ENCODE peak calls at places on chromosomes 7 and 10, in six cellular contexts. B is neuronal stem cell, X is H9, H is IMR-90, S is H1, J is mesenchymal stem cell. O is an unnamed sample.

GRCh38 chr10:47063858-47064257 is 152.6 kb downstream of the PTPN20 start:
- DNase-seq in X (no peak), H (no peak), J (no peak), B (no peak), S (no peak), O (no peak)

GRCh38 chr7:142886866-142887265 is 1.3 kb upstream of the TRPV6 start:
- DNase-seq in S (no peak), J (no peak), H (no peak), X (peak; percentile 8), B (no peak), O (no peak)

GRCh38 chr10:114691442-114691941 is 33.4 kb upstream of the ABLIM1 start:
- DNase-seq in S (no peak), H (peak; percentile 80), X (no peak), J (peak; percentile 77), B (no peak), O (no peak)

GRCh38 chr10:76133597-76134255 is 702.3 kb downstream of the LRMDA start:
- DNase-seq in X (no peak), S (no peak), B (no peak), H (no peak), J (no peak), O (no peak)

GRCh38 chr7:107998150-107998549 is 4.8 kb downstream of the LAMB1 start:
- DNase-seq in J (no peak), X (no peak), S (no peak), H (no peak), B (no peak), O (no peak)

GRCh38 chr10:69508738-69509340 is 57.6 kb downstream of the TSPAN15 start:
- DNase-seq in H (no peak), J (no peak), S (no peak), X (no peak), B (no peak), O (no peak)

GRCh38 chr10:122140941-122141623 is 130.0 kb upstream of the BTBD16 start:
- DNase-seq in J (peak; percentile 96), S (no peak), B (no peak), H (peak; percentile 94), X (no peak), O (peak; percentile 10)

GRCh38 chr10:108421256-108421655 is 1256.8 kb upstream of the SORCS1 start:
- DNase-seq in H (no peak), S (no peak), J (no peak), X (no peak), B (no peak), O (no peak)

GRCh38 chr7:128941946-128942526 is 4.3 kb downstream of the IRF5 start:
- DNase-seq in H (no peak), X (no peak), B (no peak), S (no peak), J (no peak), O (no peak)

GRCh38 chr7:122455108-122455507 is 150.6 kb upstream of the FEZF1 start:
- DNase-seq in B (no peak), S (no peak), X (no peak), J (no peak), H (no peak), O (no peak)

GRCh38 chr10:43667317-43667731 is 18.6 kb upstream of the ZNF32 start:
- DNase-seq in H (peak; percentile 13), X (peak; percentile 73), J (peak; percentile 37), B (no peak), S (no peak), O (no peak)

GRCh38 chr10:118610577-118610976 is 15.1 kb upstream of the PRLHR start:
- DNase-seq in X (no peak), J (no peak), B (no peak), S (no peak), H (no peak), O (no peak)

GRCh38 chr10:119131512-119132240 is 27.8 kb downstream of the DENND10 start:
- DNase-seq in J (peak; percentile 72), B (no peak), H (peak; percentile 54), S (no peak), X (no peak), O (no peak)

GRCh38 chr10:125082881-125083575 is 77.3 kb downstream of the CTBP2 start:
- DNase-seq in H (no peak), J (peak; percentile 31), S (no peak), B (no peak), X (no peak), O (no peak)

GRCh38 chr7:151721694-151722093 is 155.2 kb downstream of the PRKAG2 start:
- DNase-seq in S (no peak), J (no peak), H (no peak), X (no peak), B (no peak), O (peak; percentile 98)

GRCh38 chr10:109957092-109957797 is 33.9 kb upstream of the XPNPEP1 start:
- DNase-seq in B (no peak), X (no peak), S (no peak), J (no peak), H (no peak), O (no peak)

GRCh38 chr7:27586825-27587224 is 75.9 kb downstream of the HIBADH start:
- DNase-seq in S (no peak), X (peak; percentile 33), J (no peak), B (no peak), H (no peak), O (no peak)

GRCh38 chr7:324011-324410 is 34.0 kb downstream of the FOXL3 start:
- DNase-seq in J (no peak), H (no peak), B (no peak), S (no peak), X (no peak), O (no peak)

GRCh38 chr7:150520145-150520544 is 5.5 kb downstream of the GIMAP7 start:
- DNase-seq in J (no peak), S (no peak), B (no peak), X (no peak), H (no peak), O (no peak)

DNA sequence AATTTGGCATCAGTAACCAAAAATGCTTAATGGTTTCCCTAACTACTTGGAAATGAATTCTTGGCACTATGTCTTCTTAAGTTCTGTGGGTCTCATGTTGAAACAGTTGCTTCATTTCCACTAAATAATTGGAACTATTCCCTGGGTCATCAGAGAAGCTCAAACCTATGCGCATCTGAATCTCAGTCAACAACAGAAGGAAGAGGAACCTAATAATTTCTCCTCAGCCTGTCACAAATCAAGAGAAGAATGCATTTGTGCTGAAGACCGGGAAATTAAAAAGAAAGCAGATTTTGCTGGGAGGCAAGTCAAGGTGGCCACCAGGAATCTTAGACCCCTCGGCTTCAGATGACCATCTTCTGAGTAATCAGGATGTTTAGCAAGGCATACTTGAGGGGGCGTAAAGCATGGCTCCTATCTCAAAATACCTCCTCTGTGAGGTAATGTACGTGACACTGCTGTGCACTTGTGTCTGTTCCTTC is 41.4 kb downstream of the TOMM7 start:
- DNase-seq in H (peak; percentile 97), X (no peak), B (no peak), S (no peak), J (peak; percentile 51), O (peak; percentile 56)
- H2AFZ ChIP-seq in H (peak overlapping the region; percentile 69), X (no peak overlapping the region), B (no peak overlapping the region), S (no peak overlapping the region), J (no peak overlapping the region), O (no peak overlapping the region)

DNA sequence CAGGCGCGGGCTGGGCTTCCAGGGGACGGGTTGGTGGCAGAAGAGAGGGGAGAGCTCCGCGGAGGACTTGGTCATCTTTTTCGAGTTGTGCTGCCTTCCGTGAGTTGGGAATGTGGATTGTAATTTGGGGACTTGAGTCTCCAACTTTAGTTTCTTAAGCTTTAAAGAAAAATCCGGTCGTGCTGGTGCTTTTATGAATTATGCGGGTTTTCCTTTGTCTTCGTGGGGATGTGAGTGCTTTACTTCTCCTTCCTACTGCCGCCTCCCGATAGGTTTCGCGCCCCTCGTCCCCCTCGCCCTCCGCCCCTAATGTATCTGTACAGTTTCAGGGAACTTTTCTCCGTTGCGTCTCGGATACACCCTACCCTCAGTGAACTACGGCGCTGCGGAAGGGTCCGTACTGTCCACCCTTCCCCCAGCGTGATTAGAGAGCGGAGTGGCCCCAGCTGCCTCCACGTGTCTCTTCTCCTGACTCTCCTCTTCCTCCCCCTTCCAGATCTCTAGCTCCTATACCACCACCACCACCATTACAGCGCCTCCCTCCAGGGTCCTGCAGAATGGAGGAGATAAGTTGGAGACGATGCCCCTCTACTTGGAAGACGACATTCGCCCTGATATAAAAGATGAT is 649 bp downstream of the SCD start:
- DNase-seq in X (no peak), H (no peak), J (peak; percentile 45), S (no peak), B (no peak), O (peak; percentile 71)
- H2BK120ac ChIP-seq in X (no peak overlapping the region), H (peak overlapping the region; percentile 50), J (peak overlapping the region; percentile 64), S (peak overlapping the region; percentile 60), B (peak overlapping the region; percentile 84), O (peak overlapping the region; percentile 81)

GRCh38 chr7:30304177-30304884 is 19.9 kb downstream of the ZNRF2 start:
- DNase-seq in X (no peak), S (no peak), B (no peak), J (no peak), H (no peak), O (no peak)
- H3K18ac ChIP-seq in X (no peak overlapping the region), S (no peak overlapping the region), B (no peak overlapping the region), J (no peak overlapping the region), H (no peak overlapping the region), O (no peak overlapping the region)

GRCh38 chr7:56107954-56108258 is 1.6 kb upstream of the CHCHD2 start:
- DNase-seq in H (no peak), X (no peak), B (no peak), S (no peak), J (no peak), O (no peak)

GRCh38 chr7:56110611-56111010 is 4.3 kb upstream of the CHCHD2 start:
- DNase-seq in H (no peak), X (no peak), J (no peak), B (no peak), S (no peak), O (no peak)

GRCh38 chr7:56105508-56105907 is 768 bp downstream of the CHCHD2 start:
- DNase-seq in J (peak; percentile 81), H (peak; percentile 94), B (no peak), S (no peak), X (no peak), O (peak; percentile 46)

DNA sequence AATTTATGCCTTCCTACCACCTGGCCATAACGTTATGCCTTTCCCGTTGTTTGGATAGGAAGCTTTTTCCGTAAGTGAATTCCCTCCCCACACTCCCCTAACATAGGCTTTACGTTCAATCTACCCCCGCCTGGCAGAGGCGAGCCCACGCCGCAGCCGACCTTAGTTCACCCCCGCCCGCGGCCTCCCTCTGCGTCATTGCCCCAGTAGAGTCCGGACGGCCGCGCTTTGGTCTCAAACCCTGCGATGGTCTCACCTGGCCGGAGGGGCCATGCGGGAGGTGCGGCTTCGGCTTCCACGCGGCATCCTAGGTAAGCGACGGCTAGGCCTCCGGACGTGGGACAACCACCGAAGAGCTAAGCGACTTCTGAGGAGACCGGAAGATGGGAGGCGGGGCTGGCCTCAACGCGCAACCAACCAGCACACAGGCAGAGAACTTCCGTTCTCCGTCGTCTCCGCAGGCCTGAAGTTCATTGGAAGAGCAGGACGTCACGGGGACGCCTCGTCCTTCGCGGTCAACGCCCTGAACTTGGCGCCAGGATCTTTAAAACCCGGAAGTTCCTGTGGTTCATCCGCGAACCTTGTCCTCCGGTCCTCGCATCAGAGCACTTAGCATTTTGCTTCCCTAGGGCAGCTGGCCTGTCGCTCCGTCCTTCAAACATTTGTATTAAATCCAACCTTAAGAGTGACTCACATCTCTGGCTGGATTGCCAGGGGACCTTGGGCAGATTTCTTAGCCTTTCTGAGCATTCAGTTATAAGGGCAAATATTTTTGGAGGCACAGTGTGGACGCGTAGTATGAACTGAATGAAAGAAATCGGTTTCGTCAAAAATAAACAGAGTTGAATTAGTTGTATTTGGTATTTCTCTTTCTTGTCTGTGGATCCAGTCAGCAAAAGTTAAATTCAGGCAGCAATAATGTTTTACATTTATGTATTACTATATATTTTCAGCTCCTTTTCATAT is at the start of gene CHCHD2:
- DNase-seq in H (peak; percentile 99), J (peak; percentile 95), X (peak; percentile 39), S (peak; percentile 83), B (peak; percentile 82), O (peak; percentile 99)
- H2AFZ ChIP-seq in H (peak within 1 kb of the TSS; percentile 90), J (no peak within 1 kb of the TSS), X (no peak within 1 kb of the TSS), S (peak within 1 kb of the TSS; percentile 51), B (no peak within 1 kb of the TSS), O (no peak within 1 kb of the TSS)

O was measured in trophoblast cell.